ENCODE peak calls at places on chromosomes 12 and 14, in four cellular contexts. S is neuronal stem cell, T is SK-N-MC, O is left ventricle myocardium inferior. P is an unnamed sample.

GRCh38 chr12:105064564-105065222 is 19.6 kb downstream of the ALDH1L2 start:
- DNase-seq in O (no peak), T (no peak), S (no peak), P (no peak)

GRCh38 chr12:79659961-79660431 is 30.8 kb downstream of the PAWR start:
- DNase-seq in T (no peak), O (no peak), S (no peak), P (no peak)

GRCh38 chr12:123363743-123364531 is 710 bp downstream of the SBNO1 start:
- DNase-seq in T (no peak), O (peak; percentile 29), S (peak; percentile 63), P (no peak)

GRCh38 chr12:69896653-69897381 is 71.8 kb downstream of the MYRFL start:
- DNase-seq in T (no peak), O (no peak), S (no peak), P (no peak)

GRCh38 chr12:71392521-71393145 is 47.0 kb upstream of the LGR5 start:
- DNase-seq in S (peak; percentile 50), T (peak; percentile 57), O (no peak), P (peak; percentile 41)

GRCh38 chr12:9363145-9363544 is 154.9 kb upstream of the PZP start:
- DNase-seq in T (no peak), S (no peak), O (no peak), P (no peak)

GRCh38 chr12:90970471-90970870 is 15.5 kb upstream of the CCER1 start:
- DNase-seq in O (no peak), T (no peak), S (no peak), P (no peak)

GRCh38 chr14:22471545-22472121 is 117.4 kb downstream of the DAD1 start:
- DNase-seq in S (peak; percentile 32), T (peak; percentile 26), O (peak; percentile 38), P (no peak)

GRCh38 chr14:54590481-54590880 is 23.6 kb downstream of the SAMD4A start:
- DNase-seq in T (no peak), O (no peak), S (no peak), P (no peak)

GRCh38 chr14:89801128-89801527 is 153.4 kb downstream of the EFCAB11 start:
- DNase-seq in O (no peak), S (no peak), T (no peak), P (no peak)

GRCh38 chr12:109763201-109763841 is 49.7 kb downstream of the FAM222A start:
- DNase-seq in O (no peak), S (no peak), T (no peak), P (no peak)

GRCh38 chr14:73188501-73188903 is 48.8 kb upstream of the PAPLN start:
- DNase-seq in T (no peak), O (no peak), S (no peak), P (peak; percentile 47)

GRCh38 chr14:60654303-60654925 is 5.1 kb upstream of the SIX1 start:
- DNase-seq in S (peak; percentile 15), O (no peak), T (no peak), P (no peak)

GRCh38 chr12:121390856-121391255 is 9.1 kb upstream of the RNF34 start:
- DNase-seq in S (no peak), T (no peak), O (no peak), P (no peak)

GRCh38 chr12:121392325-121392716 is 7.6 kb upstream of the RNF34 start:
- DNase-seq in T (no peak), O (no peak), S (no peak), P (no peak)

GRCh38 chr12:121388421-121388981 is 11.4 kb upstream of the RNF34 start:
- DNase-seq in S (no peak), O (no peak), T (no peak), P (no peak)

GRCh38 chr12:121397521-121397920 is 2.4 kb upstream of the RNF34 start:
- DNase-seq in S (no peak), O (no peak), T (no peak), P (no peak)

DNA sequence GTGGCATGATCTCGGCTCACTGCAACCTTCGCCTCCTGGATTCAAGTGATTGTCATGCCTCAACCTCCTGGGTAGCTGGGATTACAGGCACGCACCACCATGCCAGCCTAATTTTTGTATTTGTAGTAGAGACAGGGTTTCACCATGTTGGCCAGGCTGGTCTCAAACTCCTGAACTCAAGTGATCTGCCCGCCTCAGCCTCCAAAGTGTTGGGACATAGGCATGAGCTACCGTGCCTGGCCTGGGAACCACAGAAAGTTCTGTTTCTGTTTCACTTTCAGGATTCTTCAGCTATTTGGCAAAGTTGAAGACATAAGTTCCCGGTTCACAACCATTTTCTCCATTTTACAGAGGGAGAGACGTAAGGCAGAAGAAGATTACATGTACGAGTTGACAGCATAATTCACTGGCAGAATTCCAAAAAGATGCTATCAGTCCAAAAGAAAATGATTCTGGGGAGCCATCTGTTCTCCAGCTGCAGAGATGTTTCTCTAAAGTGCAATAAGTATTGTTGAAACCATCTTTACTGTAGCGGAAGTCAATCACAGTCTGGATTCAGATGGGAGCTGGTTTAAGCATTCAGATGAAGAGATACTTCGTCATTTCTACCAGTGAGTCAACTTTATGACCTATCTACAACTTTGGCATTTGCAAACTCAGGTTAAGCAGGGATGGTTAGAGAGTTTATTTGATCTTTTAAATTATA is 8.1 kb upstream of the RNF34 start:
- DNase-seq in O (no peak), T (peak; percentile 47), S (no peak), P (peak; percentile 12)
- H3K4me3 ChIP-seq in O (peak overlapping the region; percentile 39), T (no peak overlapping the region), S (no peak overlapping the region), P (peak overlapping the region; percentile 17)

DNA sequence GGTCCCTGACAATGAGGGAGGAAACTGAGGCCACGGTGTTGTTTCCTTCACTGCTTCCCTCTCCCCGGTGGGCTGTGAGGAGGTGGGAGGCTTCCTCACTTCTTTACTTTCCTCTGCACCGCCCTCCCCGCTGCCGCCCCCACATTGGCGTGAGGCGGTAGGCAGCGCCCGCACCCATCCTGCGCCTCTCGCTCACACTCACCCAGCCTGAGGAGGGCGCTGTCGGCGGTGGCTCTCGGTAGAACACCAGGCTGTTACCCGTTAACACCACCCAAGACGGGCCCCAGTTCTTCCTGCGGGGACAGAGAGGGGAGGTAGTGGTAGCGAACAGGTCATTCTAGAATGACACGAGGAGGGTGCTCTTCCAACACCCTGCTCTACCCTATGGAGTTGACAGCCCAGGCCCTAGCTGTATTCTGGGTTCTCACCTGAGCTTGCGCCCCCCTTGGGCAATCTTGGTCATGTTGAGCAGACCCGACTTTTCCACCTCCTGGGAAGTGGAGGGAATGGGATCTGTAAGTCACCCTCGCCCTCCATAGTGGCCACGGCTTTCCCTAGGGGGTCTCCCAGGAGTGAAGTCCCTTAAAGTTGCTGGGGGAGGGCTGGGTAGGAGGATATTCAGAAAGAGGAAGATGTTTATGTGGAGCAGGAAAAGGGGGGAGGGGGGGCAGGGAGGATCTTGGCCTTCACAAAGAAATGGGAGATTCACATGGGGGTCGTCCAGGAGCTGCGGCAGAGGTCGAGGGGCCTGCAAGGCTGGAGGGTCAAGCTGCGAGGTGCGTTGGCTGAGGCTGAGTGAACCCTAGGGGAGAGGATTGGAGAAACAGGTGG is 3.3 kb downstream of the ARHGAP9 start:
- DNase-seq in S (no peak), O (no peak), T (no peak), P (no peak)
- H3K4me3 ChIP-seq in S (peak overlapping the region; percentile 34), O (peak overlapping the region; percentile 64), T (no peak overlapping the region), P (peak overlapping the region; percentile 28)

DNA sequence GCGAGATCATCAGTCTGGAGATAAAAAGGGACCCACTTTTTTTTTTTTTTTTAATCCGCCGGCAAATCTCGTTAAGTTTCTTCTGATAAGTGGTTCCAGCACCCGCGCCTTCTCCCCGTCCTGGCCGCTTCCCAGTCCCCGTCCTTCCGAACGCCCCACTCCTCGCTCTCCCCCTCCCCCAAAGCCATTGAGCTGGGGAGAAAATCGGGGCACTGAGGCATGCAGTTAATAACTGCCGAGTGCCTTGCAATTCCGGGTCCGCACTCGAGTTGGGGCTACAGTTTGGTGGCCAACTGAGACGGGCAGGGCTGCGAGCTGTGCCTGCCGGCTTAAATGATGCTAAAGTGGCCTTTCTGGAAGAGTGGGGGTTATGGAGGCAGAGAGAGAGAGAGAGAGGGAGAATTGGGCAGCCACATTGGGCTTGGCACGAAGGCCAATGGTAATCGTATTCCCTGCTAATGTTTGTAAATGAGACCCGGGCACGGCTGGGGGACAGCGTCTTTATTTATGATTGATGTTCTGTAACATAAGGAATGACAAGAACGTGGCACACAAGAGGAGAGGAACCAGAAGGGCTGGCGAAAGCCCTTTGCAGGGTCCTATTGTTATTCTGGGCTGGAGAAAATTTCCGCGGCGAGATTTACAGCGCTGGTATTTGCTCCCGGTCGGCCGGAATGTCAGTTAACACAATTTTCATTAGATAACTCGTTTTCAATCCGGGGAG is 115.4 kb upstream of the MYL2 start:
- DNase-seq in S (peak; percentile 48), O (no peak), T (no peak), P (no peak)
- H3K4me3 ChIP-seq in S (peak overlapping the region; percentile 62), O (peak overlapping the region; percentile 56), T (peak overlapping the region; percentile 92), P (no peak overlapping the region)

GRCh38 chr12:6925543-6926279 is 2.0 kb upstream of the ATN1 start:
- DNase-seq in O (peak; percentile 73), T (no peak), S (peak; percentile 70), P (peak; percentile 68)

GRCh38 chr12:6927379-6927991 is at the start of gene ATN1:
- DNase-seq in T (no peak), S (peak; percentile 63), O (peak; percentile 86), P (peak; percentile 37)

GRCh38 chr12:6929806-6930452 is 2.2 kb downstream of the ATN1 start:
- DNase-seq in O (no peak), S (no peak), T (no peak), P (no peak)

GRCh38 chr12:6927999-6928702 is 392 bp downstream of the ATN1 start:
- DNase-seq in S (no peak), T (no peak), O (no peak), P (no peak)

GRCh38 chr12:6928703-6929407 is 1.1 kb downstream of the ATN1 start:
- DNase-seq in T (no peak), S (no peak), O (no peak), P (no peak)
- H3K4me3 ChIP-seq in T (peak overlapping the region; percentile 94), S (peak overlapping the region; percentile 77), O (peak overlapping the region; percentile 92), P (peak overlapping the region; percentile 85)

DNA sequence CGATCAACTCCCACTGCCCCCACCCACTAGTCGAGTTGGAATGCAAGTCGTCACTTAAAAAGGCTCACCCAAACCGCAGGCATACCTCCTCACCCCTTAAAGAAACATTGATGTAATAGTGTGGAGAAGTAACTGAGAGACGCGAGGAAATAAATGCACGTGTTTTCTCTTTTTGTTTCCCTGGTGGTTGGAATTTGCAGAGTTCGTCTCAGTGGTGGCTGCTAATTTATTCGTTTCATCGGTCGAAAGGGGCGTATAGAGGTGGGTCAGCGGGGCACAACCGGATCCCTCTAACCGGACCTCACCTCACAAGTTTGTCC is 5.1 kb upstream of the NPAS3 start:
- DNase-seq in T (no peak), O (no peak), S (peak; percentile 48), P (no peak)
- H3K4me3 ChIP-seq in T (peak overlapping the region; percentile 74), O (peak overlapping the region; percentile 70), S (peak overlapping the region; percentile 57), P (peak overlapping the region; percentile 53)

DNA sequence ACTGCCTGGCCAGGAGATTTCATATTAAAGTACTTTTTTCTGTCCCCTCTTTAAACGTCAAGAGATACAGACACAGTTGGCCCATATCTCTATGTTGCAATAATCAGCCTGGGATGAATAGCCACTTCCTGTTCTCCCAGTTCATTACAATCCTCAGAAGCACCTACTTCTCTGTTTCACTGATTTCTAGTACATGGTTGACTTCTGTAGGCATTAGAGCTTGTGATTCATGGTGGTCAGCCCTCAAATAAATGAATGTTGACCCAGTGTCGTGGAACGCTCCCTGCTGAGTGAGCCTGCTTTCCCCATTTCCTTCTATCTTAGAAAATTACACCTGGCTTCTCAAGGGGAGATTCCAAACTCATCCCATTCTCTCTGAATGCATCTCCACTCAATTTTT is 416.7 kb downstream of the PDZRN4 start:
- DNase-seq in T (no peak), S (no peak), O (no peak), P (no peak)
- H3K4me3 ChIP-seq in T (no peak overlapping the region), S (no peak overlapping the region), O (no peak overlapping the region), P (no peak overlapping the region)